ENCODE peak calls at places on chromosomes 3 and 15, in seven cellular contexts. R is psoas muscle, L is AG04449, C is WTC11, E is astrocyte of the cerebellum, J is heart right ventricle, H is glutamatergic neuron. S is an unnamed sample.

GRCh38 chr15:48475600-48476395 is 144.6 kb downstream of the DUT start:
- DNase-seq in J (no peak), H (no peak), C (no peak), L (no peak), E (no peak), R (no peak), S (no peak)

GRCh38 chr15:71526061-71526460 is 284.3 kb upstream of the NR2E3 start:
- DNase-seq in R (no peak), H (no peak), E (peak; percentile 43), C (no peak), J (no peak), L (peak; percentile 38), S (no peak)

GRCh38 chr3:54320376-54320775 is 198.0 kb downstream of the CACNA2D3 start:
- DNase-seq in E (no peak), C (no peak), H (no peak), J (no peak), L (no peak), R (no peak), S (no peak)

GRCh38 chr3:56125358-56126005 is 342.8 kb downstream of the ERC2 start:
- DNase-seq in E (no peak), J (peak; percentile 11), H (no peak), C (no peak), R (peak; percentile 33), L (peak; percentile 7), S (no peak)

GRCh38 chr15:88243895-88244787 is 12.4 kb downstream of the NTRK3 start:
- DNase-seq in H (peak; percentile 42), R (no peak), L (no peak), J (no peak), C (peak; percentile 37), E (no peak), S (no peak)

GRCh38 chr3:127710473-127710941 is 37.8 kb downstream of the ABTB1 start:
- DNase-seq in C (no peak), R (no peak), E (no peak), H (no peak), L (no peak), J (no peak), S (no peak)

GRCh38 chr3:86978111-86978528 is 12.8 kb downstream of the VGLL3 start:
- DNase-seq in R (peak; percentile 71), L (no peak), E (no peak), J (no peak), H (no peak), C (no peak), S (no peak)

GRCh38 chr3:30760040-30760439 is 134.4 kb downstream of the GADL1 start:
- DNase-seq in R (no peak), J (no peak), E (no peak), L (no peak), C (no peak), H (no peak), S (no peak)

GRCh38 chr3:183252973-183253363 is at the start of gene B3GNT5:
- DNase-seq in R (peak; percentile 49), L (no peak), J (peak; percentile 21), H (no peak), E (no peak), C (peak; percentile 54), S (no peak)

DNA sequence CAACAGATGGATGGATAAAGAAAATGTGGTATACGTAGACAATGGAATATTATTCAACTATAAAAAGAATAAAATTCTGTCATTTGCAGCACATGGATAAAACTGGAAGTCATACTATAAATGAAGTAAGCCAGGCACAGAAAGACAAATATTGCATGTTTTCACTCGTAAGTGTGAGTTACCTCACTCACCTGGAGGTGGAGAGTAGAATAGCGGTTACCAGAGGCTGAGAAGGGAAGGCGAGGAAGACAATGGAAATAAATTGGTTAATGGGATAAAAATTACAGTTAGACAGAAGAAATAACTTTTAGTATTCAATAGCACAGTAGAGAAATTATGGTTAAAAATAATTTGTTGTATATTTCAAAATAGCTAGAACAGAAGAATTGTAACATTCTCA is 141.6 kb downstream of the EFHB start:
- DNase-seq in L (no peak), R (no peak), C (no peak), H (no peak), J (no peak), E (no peak), S (no peak)
- TF ChIP-seq CTCF in L (no peak), R (no peak), C (no peak), H (no peak), J (no peak), E (no peak), S (no peak)

DNA sequence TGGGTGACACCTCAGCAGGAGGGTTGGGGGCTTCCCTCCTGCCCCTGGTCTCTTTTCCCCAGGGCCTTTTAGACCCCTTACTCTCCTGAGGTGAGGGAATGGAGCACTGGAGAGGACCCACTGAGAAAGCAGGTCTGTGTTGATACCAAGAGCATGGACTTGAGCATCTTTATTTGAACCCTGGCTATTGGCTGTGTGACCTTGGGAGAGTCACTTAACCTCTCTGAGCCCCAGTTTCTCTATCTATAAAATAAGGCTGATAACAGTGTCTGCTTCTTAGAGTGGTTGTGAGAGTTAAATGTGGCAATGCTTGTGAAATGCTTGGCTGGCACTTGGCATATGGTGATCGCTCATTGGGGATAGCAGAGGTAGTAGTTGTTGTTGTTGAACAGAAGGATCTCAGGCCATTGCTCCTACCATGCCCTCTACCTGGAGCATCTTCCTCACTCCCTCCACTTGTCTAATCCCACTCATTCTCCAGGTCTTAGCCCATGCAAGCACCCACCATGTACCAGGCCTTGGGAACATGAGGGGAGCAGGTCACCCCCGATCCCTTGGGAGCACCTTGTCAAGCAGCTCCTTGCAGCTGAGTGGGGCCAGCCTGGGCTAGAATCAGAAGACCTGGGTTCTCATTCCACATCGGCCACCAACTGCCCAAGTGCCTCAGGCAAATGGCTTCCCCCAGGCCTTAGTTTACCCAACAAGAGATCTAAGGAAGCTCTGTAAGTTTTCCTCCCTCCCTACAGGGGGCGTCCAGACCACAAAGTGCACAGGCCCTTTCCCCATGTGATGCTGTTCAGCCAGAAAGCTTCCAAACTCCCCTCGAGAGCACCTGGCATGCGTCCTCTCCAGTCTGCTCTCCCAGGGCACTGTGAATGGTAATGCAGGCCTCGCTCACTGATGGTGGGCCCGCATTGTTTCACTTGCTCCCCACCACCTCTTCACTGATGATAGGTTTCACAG is 96.7 kb downstream of the LSM3 start:
- DNase-seq in L (no peak), E (no peak), R (no peak), J (no peak), H (no peak), C (peak; percentile 55), S (no peak)
- TF ChIP-seq CTCF in L (no peak), E (peak; percentile 32), R (no peak), J (no peak), H (peak; percentile 35), C (peak; percentile 46), S (no peak)

DNA sequence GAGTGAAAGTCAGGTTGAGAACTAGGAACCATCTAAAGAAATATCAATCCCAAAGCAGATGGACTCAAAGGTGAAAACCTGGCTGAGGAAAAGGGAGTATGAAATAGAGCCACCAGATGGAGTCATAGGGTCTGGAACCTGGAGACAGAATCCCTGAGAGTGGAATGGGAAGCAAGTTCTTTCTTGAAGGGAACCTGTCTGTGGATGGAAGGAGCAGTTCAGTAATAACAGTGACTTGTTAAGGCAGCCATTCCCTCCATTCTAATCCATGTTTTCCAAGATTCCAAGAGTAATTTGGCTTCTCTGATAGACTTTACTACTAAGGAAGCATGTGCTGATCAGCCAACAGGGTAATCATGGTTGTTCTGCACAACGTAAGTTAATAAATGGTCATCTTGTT is 22.5 kb upstream of the AQP9 start:
- DNase-seq in J (no peak), E (no peak), L (no peak), H (no peak), R (no peak), C (no peak), S (no peak)
- TF ChIP-seq CTCF in J (peak; percentile 37), E (peak; percentile 11), L (peak; percentile 2), H (no peak), R (no peak), C (no peak), S (no peak)

GRCh38 chr15:93485922-93486327 is 396.9 kb upstream of the RGMA start:
- DNase-seq in E (no peak), H (no peak), R (peak; percentile 47), C (no peak), J (peak; percentile 37), L (no peak), S (no peak)
- TF ChIP-seq CTCF in E (no peak), H (no peak), R (no peak), C (no peak), J (peak; percentile 36), L (no peak), S (no peak)

DNA sequence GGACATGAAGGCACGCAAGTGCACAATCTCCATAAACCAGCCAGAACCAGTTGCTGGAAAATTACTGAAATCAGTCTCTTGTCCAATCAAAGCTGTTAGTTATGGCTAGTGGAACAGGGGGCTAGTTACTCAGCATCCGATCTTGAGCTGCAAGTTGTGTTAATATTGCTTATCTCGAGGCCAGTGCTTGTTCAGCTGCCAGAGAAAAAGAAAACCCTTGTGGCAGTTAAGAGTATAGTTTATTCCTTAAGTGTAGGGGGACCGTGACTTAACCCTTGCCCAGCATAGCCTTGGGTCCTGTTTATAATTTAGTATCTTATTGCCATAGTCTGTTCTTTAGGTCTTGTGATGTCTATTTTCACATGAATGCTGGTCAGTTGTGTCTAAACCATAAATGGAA is 268.5 kb downstream of the CD47 start:
- DNase-seq in R (no peak), L (no peak), J (no peak), H (no peak), E (no peak), C (no peak), S (no peak)
- TF ChIP-seq CTCF in R (no peak), L (no peak), J (no peak), H (no peak), E (no peak), C (no peak), S (no peak)

GRCh38 chr15:61849446-61849845 is 210.8 kb downstream of the VPS13C start:
- DNase-seq in R (no peak), H (no peak), C (no peak), E (no peak), L (no peak), J (no peak), S (no peak)
- TF ChIP-seq CTCF in R (no peak), H (no peak), C (no peak), E (no peak), L (no peak), J (no peak), S (no peak)